ENCODE peak calls at places on chromosomes 4 and X, in five cellular contexts. A, O, R, Q and Y are unnamed samples.

GRCh38 chrX:73289039-73289438 is 74.4 kb upstream of the NAP1L2 start:
- DNase-seq in A (no peak), O (no peak), R (no peak), Q (no peak), Y (no peak)

GRCh38 chr4:87230806-87231205 is 10.4 kb upstream of the KLHL8 start:
- DNase-seq in A (no peak), O (no peak), R (no peak), Q (no peak), Y (no peak)

GRCh38 chr4:78369691-78370090 is 181.9 kb upstream of the ANXA3 start:
- DNase-seq in A (peak; percentile 42), O (no peak), R (peak; percentile 66), Q (no peak), Y (no peak)

GRCh38 chrX:74242050-74242449 is 61.9 kb upstream of the ZCCHC13 start:
- DNase-seq in A (peak; percentile 66), O (no peak), R (no peak), Q (no peak), Y (peak; percentile 49)

GRCh38 chrX:129632443-129632842 is 22.3 kb downstream of the APLN start:
- DNase-seq in A (peak; percentile 36), O (no peak), R (no peak), Q (no peak), Y (peak; percentile 37)

GRCh38 chr4:98710831-98711230 is 52.4 kb upstream of the TSPAN5 start:
- DNase-seq in A (peak; percentile 65), O (no peak), R (peak; percentile 41), Q (no peak), Y (peak; percentile 46)

GRCh38 chr4:107258359-107258758 is 222.2 kb upstream of the DKK2 start:
- DNase-seq in A (peak; percentile 51), O (no peak), R (peak; percentile 82), Q (no peak), Y (peak; percentile 66)

GRCh38 chr4:134518574-134519217 is 317.1 kb upstream of the PABPC4L start:
- DNase-seq in A (no peak), O (no peak), R (no peak), Q (no peak), Y (no peak)

GRCh38 chrX:11269006-11269405 is 24.2 kb upstream of the AMELX start:
- DNase-seq in A (no peak), O (no peak), R (no peak), Q (no peak), Y (no peak)

GRCh38 chr4:53680588-53680987 is 89.3 kb upstream of the LNX1 start:
- DNase-seq in A (no peak), O (no peak), R (no peak), Q (no peak), Y (no peak)

GRCh38 chr4:158586881-158587280 is 65.2 kb downstream of the RXFP1 start:
- DNase-seq in A (no peak), O (no peak), R (no peak), Q (no peak), Y (no peak)

GRCh38 chr4:76308548-76308947 is 2.0 kb downstream of the STBD1 start:
- DNase-seq in A (no peak), O (peak; percentile 83), R (no peak), Q (no peak), Y (peak; percentile 33)

GRCh38 chr4:137310593-137311490 is 221.5 kb downstream of the PCDH18 start:
- DNase-seq in A (peak; percentile 89), O (no peak), R (peak; percentile 45), Q (no peak), Y (peak; percentile 91)

GRCh38 chrX:50609796-50610195 is 139.2 kb upstream of the DGKK start:
- DNase-seq in A (peak; percentile 18), O (no peak), R (peak; percentile 5), Q (no peak), Y (no peak)

GRCh38 chrX:150766351-150767044 is 73.3 kb downstream of the MTMR1 start:
- DNase-seq in A (no peak), O (peak; percentile 43), R (no peak), Q (no peak), Y (no peak)

GRCh38 chr4:120870279-120870673 is 52.2 kb downstream of the PRDM5 start:
- DNase-seq in A (no peak), O (no peak), R (no peak), Q (no peak), Y (no peak)

GRCh38 chr4:33107813-33108212 is 2387.6 kb downstream of the PCDH7 start:
- DNase-seq in A (peak; percentile 16), O (no peak), R (no peak), Q (no peak), Y (no peak)

GRCh38 chr4:64899563-64899962 is 490.3 kb upstream of the TECRL start:
- DNase-seq in A (no peak), O (no peak), R (no peak), Q (no peak), Y (no peak)

GRCh38 chrX:115393271-115393670 is 103.8 kb downstream of the LUZP4 start:
- DNase-seq in A (peak; percentile 43), O (no peak), R (peak; percentile 60), Q (no peak), Y (peak; percentile 83)

GRCh38 chr4:136562842-136563241 is 969.5 kb downstream of the PCDH18 start:
- DNase-seq in A (no peak), O (no peak), R (peak; percentile 26), Q (no peak), Y (peak; percentile 10)

GRCh38 chrX:72620550-72621145 is 48.0 kb upstream of the HDAC8 start:
- DNase-seq in A (peak; percentile 58), O (peak; percentile 60), R (peak; percentile 90), Q (peak; percentile 26), Y (peak; percentile 89)

GRCh38 chr4:112173593-112174559 is 28.6 kb downstream of the FAM241A start:
- DNase-seq in A (peak; percentile 17), O (no peak), R (no peak), Q (peak; percentile 18), Y (peak; percentile 44)

GRCh38 chrX:48490661-48491060 is 14.7 kb downstream of the FTSJ1 start:
- DNase-seq in A (no peak), O (no peak), R (no peak), Q (no peak), Y (peak; percentile 40)

GRCh38 chrX:55710701-55711100 is 6.8 kb upstream of the RRAGB start:
- DNase-seq in A (peak; percentile 66), O (no peak), R (peak; percentile 24), Q (no peak), Y (peak; percentile 75)

GRCh38 chrX:44025611-44026010 is 52.4 kb upstream of the NDP start:
- DNase-seq in A (peak; percentile 29), O (no peak), R (peak; percentile 52), Q (no peak), Y (peak; percentile 47)

GRCh38 chr4:152659806-152660205 is 20.0 kb downstream of the TMEM154 start:
- DNase-seq in A (no peak), O (no peak), R (no peak), Q (no peak), Y (no peak)

GRCh38 chr4:169103966-169104412 is 93.9 kb upstream of the CBR4 start:
- DNase-seq in A (no peak), O (no peak), R (no peak), Q (no peak), Y (no peak)

GRCh38 chrX:138745215-138745614 is 33.7 kb upstream of the FGF13 start:
- DNase-seq in A (peak; percentile 53), O (no peak), R (peak; percentile 57), Q (no peak), Y (peak; percentile 62)
- TF ChIP-seq CTCF in A (peak; percentile 67), O (peak; percentile 66), R (peak; percentile 67), Q (peak; percentile 74), Y (peak; percentile 45)

GRCh38 chr4:139534287-139534950 is 21.6 kb downstream of the SETD7 start:
- DNase-seq in A (no peak), O (no peak), R (no peak), Q (no peak), Y (no peak)
- H3K4me3 ChIP-seq in A (no peak overlapping the region), O (no peak overlapping the region), R (no peak overlapping the region), Q (no peak overlapping the region), Y (no peak overlapping the region)

GRCh38 chrX:75623535-75623934 is 100.7 kb upstream of the ZDHHC15 start:
- DNase-seq in A (no peak), O (no peak), R (no peak), Q (no peak), Y (no peak)
- TF ChIP-seq CTCF in A (no peak), O (no peak), R (peak; percentile 10), Q (no peak), Y (no peak)

DNA sequence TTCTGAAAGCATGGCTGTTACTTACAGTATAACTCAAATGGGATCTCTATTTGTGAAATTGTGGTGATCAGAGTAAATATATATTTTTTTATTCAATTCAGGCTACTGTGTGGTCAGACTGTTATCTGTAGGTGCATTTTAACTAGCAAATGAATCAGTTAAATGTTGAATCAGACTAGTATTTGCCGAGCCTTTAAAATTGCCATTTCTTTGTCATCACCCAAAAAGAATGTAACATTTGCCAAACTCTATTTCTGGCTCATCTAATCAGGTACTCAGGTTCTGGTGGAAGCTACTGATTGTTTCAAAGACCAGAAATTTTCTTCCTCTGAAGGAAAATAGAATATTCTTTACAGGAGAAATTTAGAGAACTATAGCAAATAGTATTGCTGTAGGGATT is 1.8 kb upstream of the NAA15 start:
- DNase-seq in A (no peak), O (no peak), R (no peak), Q (no peak), Y (no peak)
- H3K4me3 ChIP-seq in A (no peak overlapping the region), O (peak overlapping the region; percentile 80), R (no peak overlapping the region), Q (no peak overlapping the region), Y (no peak overlapping the region)

GRCh38 chr4:3464349-3464905 is 1.3 kb downstream of the DOK7 start:
- DNase-seq in A (no peak), O (no peak), R (no peak), Q (no peak), Y (no peak)
- TF ChIP-seq CTCF in A (no peak), O (no peak), R (no peak), Q (no peak), Y (no peak)

GRCh38 chr4:186844059-186844681 is 120.5 kb upstream of the FAT1 start:
- DNase-seq in A (peak; percentile 75), O (peak; percentile 67), R (peak; percentile 52), Q (no peak), Y (peak; percentile 57)
- H3K4me3 ChIP-seq in A (peak overlapping the region; percentile 41), O (peak overlapping the region; percentile 26), R (no peak overlapping the region), Q (no peak overlapping the region), Y (peak overlapping the region; percentile 16)

DNA sequence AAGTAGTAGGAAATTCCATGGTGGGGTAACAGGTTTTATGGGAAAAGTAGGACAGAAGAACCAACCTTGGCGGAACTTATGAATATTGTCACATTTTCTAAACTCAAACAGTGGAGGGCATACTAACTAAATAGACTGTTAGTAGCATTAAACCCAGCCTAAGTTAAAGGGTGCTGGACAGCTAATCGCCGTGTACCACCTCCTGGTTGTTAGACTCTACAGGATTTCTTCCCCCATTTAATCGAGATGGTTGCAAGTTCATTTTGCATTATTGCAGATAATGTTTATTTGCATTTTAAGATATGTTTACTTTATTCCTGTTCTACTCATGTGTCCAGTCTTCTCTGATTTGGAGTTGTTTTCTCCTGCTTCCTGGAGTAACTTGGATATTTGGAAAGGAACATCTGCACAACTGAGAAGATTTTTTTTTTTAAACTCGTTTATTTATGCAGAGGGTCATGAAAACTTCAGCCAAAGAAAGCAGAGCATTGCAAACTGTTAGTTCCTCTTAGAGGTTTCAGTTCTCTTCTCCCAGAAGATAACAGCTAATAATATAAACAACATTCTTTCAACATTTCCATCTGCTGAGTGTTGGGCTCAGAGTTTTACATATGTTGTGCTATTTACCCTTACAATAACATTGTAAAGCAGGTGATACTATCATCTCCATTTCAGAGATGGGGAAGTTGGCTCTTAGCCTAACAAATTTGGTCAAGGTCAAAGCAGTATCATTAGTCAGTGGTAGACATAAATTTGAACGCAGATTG is 51.5 kb upstream of the TBC1D9 start:
- DNase-seq in A (no peak), O (no peak), R (peak; percentile 11), Q (no peak), Y (no peak)
- TF ChIP-seq CTCF in A (no peak), O (no peak), R (no peak), Q (no peak), Y (no peak)